ENCODE peak calls at places on chromosome 18, in four cellular contexts. B, J, Y and O are unnamed samples.

GRCh38 chr18:79916546-79917350 is 34.7 kb downstream of the SLC66A2 start:
- DNase-seq in B (peak), J (no peak), Y (no peak), O (peak)

GRCh38 chr18:379665-380356 is 112.0 kb upstream of the THOC1 start:
- DNase-seq in B (no peak), J (no peak), Y (no peak), O (no peak)

GRCh38 chr18:12990662-12990976 is 543 bp upstream of the CEP192 start:
- DNase-seq in B (no peak), J (no peak), Y (no peak), O (no peak)

GRCh38 chr18:31876707-31877106 is 66.2 kb downstream of the TRAPPC8 start:
- DNase-seq in B (no peak), J (no peak), Y (no peak), O (no peak)

GRCh38 chr18:46573156-46573555 is 83.9 kb downstream of the LOXHD1 start:
- DNase-seq in B (no peak), J (no peak), Y (no peak), O (no peak)

GRCh38 chr18:54689319-54689718 is 98.3 kb downstream of the DYNAP start:
- DNase-seq in B (no peak), J (no peak), Y (no peak), O (no peak)

GRCh38 chr18:76274470-76275289 is 220.4 kb downstream of the ZNF516 start:
- DNase-seq in B (no peak), J (no peak), Y (no peak), O (no peak)

GRCh38 chr18:66344227-66344626 is 259.7 kb downstream of the CDH19 start:
- DNase-seq in B (no peak), J (no peak), Y (no peak), O (no peak)

GRCh38 chr18:58887613-58887963 is 22.9 kb downstream of the ZNF532 start:
- DNase-seq in B (peak), J (peak), Y (peak), O (peak)

GRCh38 chr18:63979409-63979908 is 9.6 kb downstream of the SERPINB8 start:
- DNase-seq in B (peak), J (no peak), Y (no peak), O (peak)

GRCh38 chr18:3466872-3467271 is 16.9 kb downstream of the TGIF1 start:
- DNase-seq in B (no peak), J (no peak), Y (no peak), O (no peak)

GRCh38 chr18:35430721-35431441 is 53.7 kb upstream of the ZNF396 start:
- DNase-seq in B (no peak), J (no peak), Y (no peak), O (no peak)

GRCh38 chr18:43274526-43274925 is 2.8 kb downstream of the SYT4 start:
- DNase-seq in B (no peak), J (no peak), Y (no peak), O (no peak)

GRCh38 chr18:48228841-48229240 is 180.3 kb downstream of the ZBTB7C start:
- DNase-seq in B (no peak), J (no peak), Y (no peak), O (no peak)

GRCh38 chr18:79512461-79513380 is 117.0 kb downstream of the NFATC1 start:
- DNase-seq in B (no peak), J (no peak), Y (no peak), O (peak)

GRCh38 chr18:8882632-8883408 is 177.5 kb downstream of the MTCL1 start:
- DNase-seq in B (no peak), J (no peak), Y (no peak), O (no peak)

GRCh38 chr18:3593381-3593903 is 143.5 kb downstream of the TGIF1 start:
- DNase-seq in B (no peak), J (peak), Y (no peak), O (no peak)

GRCh38 chr18:11110509-11110908 is 38.9 kb downstream of the PIEZO2 start:
- DNase-seq in B (no peak), J (no peak), Y (no peak), O (no peak)

GRCh38 chr18:23718243-23718720 is 29.0 kb downstream of the LAMA3 start:
- DNase-seq in B (no peak), J (peak), Y (no peak), O (no peak)

GRCh38 chr18:73153271-73153670 is 285.5 kb upstream of the NETO1 start:
- DNase-seq in B (no peak), J (peak), Y (no peak), O (no peak)

GRCh38 chr18:25144835-25145234 is 207.1 kb downstream of the ZNF521 start:
- DNase-seq in B (no peak), J (peak), Y (no peak), O (no peak)

GRCh38 chr18:3816601-3817363 is 366.8 kb downstream of the TGIF1 start:
- DNase-seq in B (no peak), J (peak), Y (no peak), O (no peak)

GRCh38 chr18:56314396-56314795 is 324.0 kb downstream of the TXNL1 start:
- DNase-seq in B (no peak), J (no peak), Y (no peak), O (no peak)

GRCh38 chr18:21769206-21769605 is 28.6 kb downstream of the MIB1 start:
- DNase-seq in B (no peak), J (no peak), Y (no peak), O (no peak)

GRCh38 chr18:58819051-58819450 is 45.6 kb upstream of the ZNF532 start:
- DNase-seq in B (no peak), J (no peak), Y (no peak), O (no peak)

GRCh38 chr18:36518839-36519238 is 221.3 kb downstream of the FHOD3 start:
- DNase-seq in B (no peak), J (no peak), Y (no peak), O (no peak)

GRCh38 chr18:61731693-61732376 is 161.0 kb downstream of the RNF152 start:
- DNase-seq in B (no peak), J (no peak), Y (no peak), O (no peak)

GRCh38 chr18:46917108-46917807 is at the start of the genes KATNAL2 and PIAS2:
- DNase-seq in B (peak), J (no peak), Y (peak), O (peak)

GRCh38 chr18:62037989-62038778 is 145.4 kb upstream of the RNF152 start:
- DNase-seq in B (no peak), J (no peak), Y (no peak), O (no peak)

GRCh38 chr18:59085797-59086196 is 53.9 kb upstream of the SEC11C start:
- DNase-seq in B (no peak), J (peak), Y (no peak), O (no peak)

GRCh38 chr18:46481048-46481846 is 175.8 kb downstream of the LOXHD1 start:
- DNase-seq in B (no peak), J (peak), Y (no peak), O (peak)